ENCODE peak calls at places on chromosomes 3 and 15, in eight cellular contexts. F is GM12865, O is neural progenitor cell, Z is BE2C, K is lower leg skin, T is fibroblast of the aortic adventitia, C is fibroblast of pulmonary artery, N is choroid plexus epithelial cell. E is an unnamed sample.

GRCh38 chr3:4078903-4079302 is 224.3 kb upstream of the SETMAR start:
- DNase-seq in N (no peak), K (no peak), Z (no peak), C (no peak), T (no peak), O (no peak), F (peak), E (no peak)

GRCh38 chr15:57496946-57497944 is 94.5 kb upstream of the MYZAP start:
- DNase-seq in K (peak), Z (peak), C (no peak), T (no peak), F (no peak), N (no peak), O (no peak), E (no peak)

GRCh38 chr3:172536993-172537419 is 13.8 kb upstream of the TNFSF10 start:
- DNase-seq in C (no peak), F (no peak), K (no peak), O (no peak), N (no peak), Z (no peak), T (no peak), E (peak)

GRCh38 chr3:117920240-117920923 is 1114.3 kb downstream of the IGSF11 start:
- DNase-seq in N (no peak), O (peak), F (no peak), Z (no peak), C (no peak), T (no peak), K (no peak), E (no peak)

GRCh38 chr15:55588818-55589122 is 625 bp upstream of the PYGO1 start:
- DNase-seq in F (no peak), O (no peak), K (no peak), C (no peak), Z (no peak), N (no peak), T (no peak), E (no peak)

GRCh38 chr3:34683851-34684250 is 885.4 kb downstream of the PDCD6IP start:
- DNase-seq in C (peak), K (no peak), O (peak), Z (peak), N (peak), F (peak), T (peak), E (peak)

GRCh38 chr15:46892621-46893160 is 824.6 kb upstream of the SEMA6D start:
- DNase-seq in Z (no peak), K (no peak), N (no peak), O (no peak), T (no peak), C (no peak), F (no peak), E (no peak)

GRCh38 chr3:132283440-132283839 is 33.8 kb upstream of the ACP3 start:
- DNase-seq in C (peak), K (no peak), Z (no peak), O (no peak), F (peak), N (peak), T (no peak), E (no peak)

GRCh38 chr3:133825969-133826727 is 20.5 kb downstream of the SRPRB start:
- DNase-seq in T (no peak), O (no peak), N (no peak), F (no peak), C (no peak), K (no peak), Z (no peak), E (no peak)

GRCh38 chr15:87623832-87624231 is 632.7 kb downstream of the NTRK3 start:
- DNase-seq in Z (peak), T (no peak), F (peak), O (peak), K (no peak), N (no peak), C (no peak), E (peak)

GRCh38 chr15:85324202-85324601 is 56.2 kb upstream of the AKAP13 start:
- DNase-seq in F (no peak), Z (no peak), N (peak), K (no peak), O (no peak), T (no peak), C (no peak), E (no peak)

GRCh38 chr3:4904801-4905695 is 74.2 kb upstream of the BHLHE40 start:
- DNase-seq in Z (no peak), F (no peak), N (peak), C (peak), T (peak), O (no peak), K (no peak), E (peak)

GRCh38 chr3:197311591-197311990 is 13.2 kb upstream of the DLG1 start:
- DNase-seq in K (no peak), O (no peak), Z (no peak), T (no peak), F (no peak), C (no peak), N (no peak), E (no peak)

GRCh38 chr3:8875831-8876230 is 87.4 kb downstream of the RAD18 start:
- DNase-seq in N (no peak), Z (no peak), C (no peak), T (peak), K (no peak), F (no peak), O (no peak), E (no peak)

GRCh38 chr15:45148076-45149059 is 18.6 kb downstream of the DUOX1 start:
- DNase-seq in F (no peak), T (no peak), K (no peak), N (no peak), O (no peak), Z (peak), C (no peak), E (peak)

GRCh38 chr15:78810377-78811123 is 714 bp downstream of the ADAMTS7 start:
- DNase-seq in Z (peak), F (no peak), T (peak), N (peak), C (peak), O (peak), K (peak), E (peak)

GRCh38 chr15:67887776-67888175 is 47.9 kb upstream of the RNU6-1 start:
- DNase-seq in C (no peak), Z (no peak), O (no peak), F (no peak), K (no peak), T (no peak), N (no peak), E (no peak)

GRCh38 chr3:127493924-127494646 is 96.4 kb downstream of the TPRA1 start:
- DNase-seq in N (no peak), Z (no peak), T (no peak), K (no peak), O (no peak), C (no peak), F (no peak), E (no peak)

GRCh38 chr3:176041812-176042211 is 1155.5 kb downstream of the TBL1XR1 start:
- DNase-seq in F (no peak), N (peak), Z (no peak), C (peak), O (no peak), T (peak), K (no peak), E (no peak)

GRCh38 chr3:25747033-25747432 is 36.2 kb downstream of the NGLY1 start:
- DNase-seq in F (no peak), Z (no peak), T (no peak), K (no peak), C (peak), O (no peak), N (peak), E (peak)

GRCh38 chr3:167710552-167710951 is 24.1 kb downstream of the PDCD10 start:
- DNase-seq in N (no peak), C (no peak), Z (no peak), K (no peak), F (no peak), O (no peak), T (no peak), E (no peak)

GRCh38 chr3:107456501-107456900 is 66.3 kb upstream of the BBX start:
- DNase-seq in F (no peak), T (no peak), O (no peak), K (no peak), C (no peak), Z (no peak), N (no peak), E (no peak)

GRCh38 chr3:131077904-131078303 is 51.2 kb downstream of the NEK11 start:
- DNase-seq in O (peak), T (no peak), C (no peak), F (no peak), K (no peak), N (no peak), Z (no peak), E (no peak)

GRCh38 chr3:136949708-136950107 is 8.1 kb upstream of the IL20RB start:
- DNase-seq in C (peak), F (no peak), T (peak), K (no peak), O (no peak), Z (no peak), N (peak), E (no peak)

GRCh38 chr3:116446037-116446436 is 750 bp upstream of the LSAMP start:
- DNase-seq in K (no peak), C (no peak), F (no peak), Z (no peak), N (no peak), T (no peak), O (no peak), E (no peak)

GRCh38 chr3:82676356-82677026 is 915.0 kb upstream of the GBE1 start:
- DNase-seq in Z (no peak), F (no peak), O (no peak), C (no peak), K (no peak), T (no peak), N (peak), E (peak)

GRCh38 chr15:73683624-73684536 is at the start of gene CD276:
- DNase-seq in O (peak), C (peak), N (peak), K (peak), F (no peak), T (peak), Z (peak), E (peak)

GRCh38 chr15:80823120-80823519 is 44.0 kb downstream of the CEMIP start:
- DNase-seq in T (no peak), C (no peak), Z (no peak), O (no peak), K (no peak), F (no peak), N (no peak), E (no peak)

GRCh38 chr15:30940359-30940758 is 36.6 kb downstream of the FAN1 start:
- DNase-seq in T (no peak), K (no peak), N (no peak), Z (no peak), C (no peak), F (no peak), O (no peak), E (no peak)

GRCh38 chr3:14947105-14947885 is at the start of gene NR2C2:
- DNase-seq in N (peak), O (peak), K (peak), T (peak), F (peak), Z (peak), C (peak), E (peak)

GRCh38 chr3:120798346-120798745 is 55.8 kb downstream of the GTF2E1 start:
- DNase-seq in O (no peak), K (no peak), T (peak), C (no peak), N (no peak), F (no peak), Z (no peak), E (no peak)

GRCh38 chr3:37315669-37316068 is 141.3 kb upstream of the LRRFIP2 start:
- DNase-seq in N (no peak), F (no peak), T (no peak), C (no peak), O (no peak), K (no peak), Z (no peak), E (no peak)

GRCh38 chr3:37492977-37493471 is 318.6 kb upstream of the LRRFIP2 start:
- DNase-seq in O (no peak), N (peak), T (peak), C (peak), F (no peak), K (no peak), Z (peak), E (peak)

GRCh38 chr3:156816091-156816793 is 9.9 kb upstream of the LEKR1 start:
- DNase-seq in K (no peak), C (peak), N (peak), O (peak), T (peak), Z (peak), F (peak), E (peak)
- TF ChIP-seq CTCF in K (no peak), C (no peak), N (no peak), O (peak), T (no peak), Z (no peak), F (peak), E (no peak)

GRCh38 chr15:65304393-65305143 is at the start of gene RNU5B-1:
- DNase-seq in K (no peak), O (peak), F (peak), C (peak), T (peak), N (peak), Z (peak), E (peak)
- TF ChIP-seq CTCF in K (no peak), O (no peak), F (peak), C (peak), T (peak), N (peak), Z (peak), E (peak)

DNA sequence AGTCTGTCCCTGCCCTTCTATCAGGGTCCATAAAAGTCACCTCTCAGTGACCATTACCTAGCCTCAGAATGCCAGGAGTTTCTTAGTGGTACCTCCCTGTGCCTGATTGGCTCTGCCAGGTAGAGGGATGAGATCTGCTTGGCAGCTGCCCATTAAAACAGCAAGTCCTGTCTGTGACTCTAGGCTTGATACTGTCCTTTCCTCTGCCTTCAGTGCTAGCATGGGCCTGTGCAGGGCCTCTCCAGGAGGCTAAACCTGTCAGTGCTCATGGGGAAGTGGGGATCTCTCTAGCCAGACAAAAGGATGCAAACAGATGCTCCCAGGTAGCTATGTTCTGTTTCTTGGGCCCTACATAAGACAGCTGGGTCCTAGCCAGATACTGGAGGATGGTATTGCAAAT is 10.0 kb upstream of the MANF start:
- DNase-seq in K (no peak), N (no peak), O (no peak), Z (no peak), C (no peak), F (no peak), T (no peak), E (no peak)
- TF ChIP-seq CTCF in K (no peak), N (no peak), O (no peak), Z (no peak), C (no peak), F (no peak), T (no peak), E (no peak)

GRCh38 chr3:39937874-39938273 is 128.5 kb downstream of the MYRIP start:
- DNase-seq in K (no peak), Z (no peak), C (no peak), F (peak), T (no peak), N (no peak), O (no peak), E (no peak)

GRCh38 chr3:39936848-39937247 is 127.4 kb downstream of the MYRIP start:
- DNase-seq in F (no peak), K (no peak), C (no peak), N (no peak), O (no peak), Z (no peak), T (no peak), E (no peak)

GRCh38 chr3:39937315-39937714 is 127.9 kb downstream of the MYRIP start:
- DNase-seq in C (no peak), K (no peak), O (no peak), N (no peak), F (no peak), Z (no peak), T (no peak), E (no peak)

DNA sequence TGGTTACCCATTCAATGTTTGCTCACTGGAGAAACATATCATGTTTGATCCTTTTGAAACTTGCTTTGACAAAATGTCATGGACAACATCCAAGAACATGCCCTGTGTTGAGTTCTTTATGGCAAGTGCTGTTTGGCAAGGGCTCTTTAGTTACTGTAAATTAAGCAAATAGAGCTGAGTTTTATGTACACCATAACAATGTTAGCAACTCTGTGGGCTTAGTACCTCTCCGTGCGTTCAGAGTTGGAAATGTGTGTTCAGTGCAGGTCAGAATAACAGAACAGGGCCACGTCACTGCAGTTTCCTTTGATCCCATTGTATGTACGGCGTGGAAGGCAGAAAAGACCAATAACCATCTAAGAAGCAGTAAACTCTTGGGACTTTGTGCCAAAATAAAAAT is 132.5 kb downstream of the MYRIP start:
- DNase-seq in F (no peak), Z (no peak), O (no peak), N (no peak), K (no peak), C (no peak), T (no peak), E (no peak)
- TF ChIP-seq CTCF in F (no peak), Z (no peak), O (no peak), N (no peak), K (no peak), C (no peak), T (no peak), E (no peak)

DNA sequence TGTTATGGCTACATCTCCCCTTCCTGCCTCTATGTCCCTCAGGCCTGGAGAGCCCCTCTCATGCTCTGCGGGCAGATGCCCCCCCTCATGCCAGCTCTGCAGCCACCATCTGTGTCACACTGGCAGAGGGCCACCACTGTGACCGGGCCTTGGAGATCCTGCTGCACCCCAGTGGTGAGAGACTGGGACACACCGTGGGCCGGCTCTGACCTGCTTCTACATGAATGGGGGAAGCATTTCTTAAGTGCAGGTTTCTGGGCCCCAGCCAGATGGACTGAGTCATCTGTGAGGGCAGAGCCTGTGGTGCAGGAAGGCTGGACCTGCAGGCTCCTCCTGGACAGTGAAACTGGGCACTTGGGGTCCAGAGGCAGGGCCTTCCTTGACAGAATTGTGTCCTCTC is 4.8 kb downstream of the VWA5B2 start:
- DNase-seq in K (no peak), N (peak), C (peak), Z (peak), T (peak), O (no peak), F (no peak), E (peak)
- TF ChIP-seq CTCF in K (no peak), N (peak), C (peak), Z (peak), T (peak), O (no peak), F (no peak), E (peak)

E was measured in MCF 10A.